ENCODE peak calls at places on chromosomes 3 and 15, in six cellular contexts. One of them, this sample, is unnamed.

GRCh38 chr3:24254649-24255048 is 240.0 kb downstream of the THRB start:
- DNase-seq in esophagus muscularis mucosa: no peak
- DNase-seq in heart right ventricle: no peak
- DNase-seq in adipocyte: peak
- DNase-seq in IMR-90: peak
- DNase-seq in lung: no peak
- DNase-seq in this sample: no peak

GRCh38 chr15:85636351-85636750 is 158.4 kb downstream of the KLHL25 start:
- DNase-seq in esophagus muscularis mucosa: no peak
- DNase-seq in adipocyte: no peak
- DNase-seq in lung: no peak
- DNase-seq in heart right ventricle: no peak
- DNase-seq in IMR-90: no peak
- DNase-seq in this sample: no peak

GRCh38 chr3:133893683-133894333 is 1.9 kb downstream of the RAB6B start:
- DNase-seq in heart right ventricle: no peak
- DNase-seq in IMR-90: no peak
- DNase-seq in esophagus muscularis mucosa: peak
- DNase-seq in adipocyte: no peak
- DNase-seq in lung: peak
- DNase-seq in this sample: no peak

GRCh38 chr15:63089260-63090043 is 32.2 kb upstream of the LACTB start:
- DNase-seq in IMR-90: peak
- DNase-seq in esophagus muscularis mucosa: no peak
- DNase-seq in adipocyte: peak
- DNase-seq in heart right ventricle: peak
- DNase-seq in lung: no peak
- DNase-seq in this sample: no peak

GRCh38 chr3:182618085-182618732 is 175.1 kb upstream of the ATP11B start:
- DNase-seq in IMR-90: no peak
- DNase-seq in heart right ventricle: no peak
- DNase-seq in lung: no peak
- DNase-seq in esophagus muscularis mucosa: no peak
- DNase-seq in adipocyte: peak
- DNase-seq in this sample: no peak

GRCh38 chr3:101193957-101194356 is 126.4 kb downstream of the IMPG2 start:
- DNase-seq in lung: no peak
- DNase-seq in IMR-90: peak
- DNase-seq in heart right ventricle: no peak
- DNase-seq in esophagus muscularis mucosa: no peak
- DNase-seq in adipocyte: peak
- DNase-seq in this sample: no peak

GRCh38 chr3:25476639-25477038 is 48.6 kb downstream of the RARB start:
- DNase-seq in esophagus muscularis mucosa: no peak
- DNase-seq in adipocyte: no peak
- DNase-seq in heart right ventricle: no peak
- DNase-seq in IMR-90: no peak
- DNase-seq in lung: no peak
- DNase-seq in this sample: no peak

GRCh38 chr3:115822572-115822971 is 199.3 kb downstream of the GAP43 start:
- DNase-seq in lung: no peak
- DNase-seq in heart right ventricle: no peak
- DNase-seq in adipocyte: no peak
- DNase-seq in esophagus muscularis mucosa: no peak
- DNase-seq in IMR-90: peak
- DNase-seq in this sample: no peak

GRCh38 chr3:13574083-13574797 is 25.3 kb downstream of the FBLN2 start:
- DNase-seq in adipocyte: peak
- DNase-seq in lung: no peak
- DNase-seq in IMR-90: no peak
- DNase-seq in esophagus muscularis mucosa: no peak
- DNase-seq in heart right ventricle: no peak
- DNase-seq in this sample: peak

GRCh38 chr15:98888839-98889479 is 118.6 kb downstream of the PGPEP1L start:
- DNase-seq in lung: no peak
- DNase-seq in heart right ventricle: no peak
- DNase-seq in adipocyte: no peak
- DNase-seq in IMR-90: peak
- DNase-seq in esophagus muscularis mucosa: no peak
- DNase-seq in this sample: no peak

GRCh38 chr15:89978914-89979313 is 22.2 kb upstream of the ZNF710 start:
- DNase-seq in lung: no peak
- DNase-seq in adipocyte: no peak
- DNase-seq in IMR-90: no peak
- DNase-seq in esophagus muscularis mucosa: no peak
- DNase-seq in heart right ventricle: no peak
- DNase-seq in this sample: no peak

GRCh38 chr3:156181509-156181908 is 61.1 kb downstream of the KCNAB1 start:
- DNase-seq in adipocyte: no peak
- DNase-seq in heart right ventricle: no peak
- DNase-seq in IMR-90: peak
- DNase-seq in lung: no peak
- DNase-seq in esophagus muscularis mucosa: peak
- DNase-seq in this sample: no peak

GRCh38 chr3:135197246-135197645 is 402.2 kb downstream of the EPHB1 start:
- DNase-seq in heart right ventricle: no peak
- DNase-seq in adipocyte: no peak
- DNase-seq in lung: no peak
- DNase-seq in esophagus muscularis mucosa: no peak
- DNase-seq in IMR-90: no peak
- DNase-seq in this sample: no peak

GRCh38 chr15:34327906-34328305 is 9.7 kb downstream of the SLC12A6 start:
- DNase-seq in IMR-90: no peak
- DNase-seq in adipocyte: no peak
- DNase-seq in esophagus muscularis mucosa: no peak
- DNase-seq in lung: no peak
- DNase-seq in heart right ventricle: no peak
- DNase-seq in this sample: no peak

GRCh38 chr3:141959921-141960554 is 83.6 kb downstream of the ATP1B3 start:
- DNase-seq in heart right ventricle: no peak
- DNase-seq in adipocyte: peak
- DNase-seq in esophagus muscularis mucosa: no peak
- DNase-seq in lung: no peak
- DNase-seq in IMR-90: peak
- DNase-seq in this sample: no peak

GRCh38 chr3:166837535-166837934 is 542.6 kb downstream of the ZBBX start:
- DNase-seq in esophagus muscularis mucosa: no peak
- DNase-seq in heart right ventricle: no peak
- DNase-seq in IMR-90: no peak
- DNase-seq in lung: no peak
- DNase-seq in adipocyte: no peak
- DNase-seq in this sample: no peak

GRCh38 chr3:150469031-150469930 is 61.2 kb downstream of the TSC22D2 start:
- DNase-seq in lung: no peak
- DNase-seq in heart right ventricle: no peak
- DNase-seq in esophagus muscularis mucosa: peak
- DNase-seq in IMR-90: peak
- DNase-seq in adipocyte: peak
- DNase-seq in this sample: peak

GRCh38 chr3:36911990-36912804 is 32.7 kb downstream of the TRANK1 start:
- DNase-seq in IMR-90: peak
- DNase-seq in lung: no peak
- DNase-seq in adipocyte: peak
- DNase-seq in esophagus muscularis mucosa: no peak
- DNase-seq in heart right ventricle: no peak
- DNase-seq in this sample: no peak

DNA sequence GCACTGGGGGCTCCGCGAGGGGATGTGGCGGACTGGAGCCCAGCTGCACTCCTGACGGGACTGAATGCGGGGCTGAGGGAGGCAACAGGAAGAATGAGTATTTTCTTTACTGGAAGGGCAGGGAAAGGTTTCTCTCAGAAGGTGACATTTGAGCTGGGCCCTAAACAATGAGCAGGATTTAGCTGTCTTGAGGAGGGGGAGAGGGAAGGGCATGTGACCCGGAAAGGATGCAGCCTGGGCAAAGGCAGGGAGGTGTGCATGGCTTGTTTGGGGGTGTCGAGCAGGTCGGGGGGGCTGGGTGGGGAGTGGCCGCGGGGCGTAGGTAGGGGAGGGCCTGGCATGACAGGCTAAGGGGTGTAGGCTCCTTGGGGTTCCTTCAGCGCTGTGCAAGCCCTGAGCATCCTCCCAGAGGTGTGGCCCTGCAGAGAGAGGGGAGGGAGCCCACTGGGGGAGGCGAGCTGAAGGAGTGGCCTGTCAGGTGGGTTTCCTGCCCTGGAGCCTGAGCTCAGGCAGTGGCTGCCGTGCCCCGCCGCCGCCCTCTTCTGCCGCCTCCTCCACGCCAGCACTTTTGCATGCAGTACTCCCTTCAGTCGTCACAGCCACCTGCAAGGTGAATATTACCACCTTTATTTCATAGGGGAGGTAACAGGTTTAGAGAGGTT is 17.2 kb upstream of the ANKDD1A start:
- DNase-seq in IMR-90: no peak
- DNase-seq in esophagus muscularis mucosa: no peak
- DNase-seq in lung: no peak
- DNase-seq in adipocyte: no peak
- DNase-seq in heart right ventricle: peak
- DNase-seq in this sample: no peak
- H3K4me3 ChIP-seq in IMR-90: no peak
- H3K4me3 ChIP-seq in esophagus muscularis mucosa: peak
- H3K4me3 ChIP-seq in lung: no peak
- H3K4me3 ChIP-seq in adipocyte: peak
- H3K4me3 ChIP-seq in heart right ventricle: peak
- H3K4me3 ChIP-seq in this sample: peak

GRCh38 chr3:186787642-186788481 is 4.5 kb downstream of the EIF4A2 start:
- DNase-seq in heart right ventricle: no peak
- DNase-seq in lung: no peak
- DNase-seq in esophagus muscularis mucosa: no peak
- DNase-seq in IMR-90: no peak
- DNase-seq in adipocyte: no peak
- DNase-seq in this sample: no peak
- H3K4me3 ChIP-seq in heart right ventricle: no peak
- H3K4me3 ChIP-seq in lung: no peak
- H3K4me3 ChIP-seq in esophagus muscularis mucosa: no peak
- H3K4me3 ChIP-seq in IMR-90: no peak
- H3K4me3 ChIP-seq in adipocyte: peak
- H3K4me3 ChIP-seq in this sample: no peak

GRCh38 chr3:8768364-8769087 is 887 bp downstream of the OXTR start:
- DNase-seq in adipocyte: peak
- DNase-seq in heart right ventricle: no peak
- DNase-seq in IMR-90: no peak
- DNase-seq in lung: no peak
- DNase-seq in esophagus muscularis mucosa: peak
- DNase-seq in this sample: no peak
- H3K4me3 ChIP-seq in adipocyte: peak
- H3K4me3 ChIP-seq in heart right ventricle: peak
- H3K4me3 ChIP-seq in IMR-90: peak
- H3K4me3 ChIP-seq in lung: no peak
- H3K4me3 ChIP-seq in esophagus muscularis mucosa: peak
- H3K4me3 ChIP-seq in this sample: peak

GRCh38 chr3:132135628-132136333 is 101.0 kb upstream of the CPNE4 start:
- DNase-seq in IMR-90: peak
- DNase-seq in heart right ventricle: no peak
- DNase-seq in esophagus muscularis mucosa: no peak
- DNase-seq in lung: no peak
- DNase-seq in adipocyte: peak
- DNase-seq in this sample: no peak
- H3K4me3 ChIP-seq in IMR-90: peak
- H3K4me3 ChIP-seq in heart right ventricle: no peak
- H3K4me3 ChIP-seq in esophagus muscularis mucosa: no peak
- H3K4me3 ChIP-seq in lung: no peak
- H3K4me3 ChIP-seq in adipocyte: peak
- H3K4me3 ChIP-seq in this sample: no peak